ENCODE peak calls at places on chromosomes 1 and 21, in five cellular contexts. M, V, Y, B and Z are unnamed samples.

GRCh38 chr1:61892977-61893376 is 150.7 kb downstream of the PATJ start:
- DNase-seq in V (no peak), B (no peak), Y (no peak), M (no peak), Z (no peak)

GRCh38 chr1:187413770-187414169 is 585.0 kb downstream of the PLA2G4A start:
- DNase-seq in Y (peak), V (no peak), B (no peak), M (no peak), Z (no peak)

GRCh38 chr1:111221276-111221632 is 6.3 kb upstream of the CHI3L2 start:
- DNase-seq in M (no peak), B (no peak), V (no peak), Y (no peak), Z (no peak)

GRCh38 chr1:41714613-41715389 is 203.9 kb downstream of the HIVEP3 start:
- DNase-seq in M (no peak), Y (no peak), B (peak), V (no peak), Z (no peak)

GRCh38 chr1:39491146-39491921 is at the start of gene BMP8A:
- DNase-seq in B (peak), V (no peak), M (peak), Y (peak), Z (peak)

GRCh38 chr1:206706298-206706791 is 21.6 kb downstream of the MAPKAPK2 start:
- DNase-seq in M (no peak), B (no peak), V (peak), Y (peak), Z (peak)

GRCh38 chr1:214085325-214085724 is 97.6 kb downstream of the PROX1 start:
- DNase-seq in V (no peak), B (no peak), M (no peak), Y (no peak), Z (no peak)

GRCh38 chr1:205976708-205977107 is 26.5 kb downstream of the RAB7B start:
- DNase-seq in B (peak), Y (peak), M (peak), V (no peak), Z (no peak)

GRCh38 chr1:223221686-223222085 is 78.6 kb upstream of the TLR5 start:
- DNase-seq in B (no peak), Y (no peak), V (no peak), M (no peak), Z (no peak)

GRCh38 chr21:31756787-31757186 is 24.9 kb upstream of the SCAF4 start:
- DNase-seq in M (no peak), V (no peak), B (no peak), Y (no peak), Z (no peak)

GRCh38 chr1:228361314-228362140 is 45.1 kb downstream of the TRIM11 start:
- DNase-seq in Y (no peak), B (no peak), V (no peak), M (peak), Z (no peak)

GRCh38 chr1:2934173-2934540 is 87.1 kb upstream of the ACTRT2 start:
- DNase-seq in Y (no peak), B (no peak), V (no peak), M (no peak), Z (no peak)

GRCh38 chr1:90561384-90561783 is 155.7 kb downstream of the BARHL2 start:
- DNase-seq in V (no peak), M (no peak), Y (no peak), B (no peak), Z (no peak)

GRCh38 chr1:116309090-116309870 is 63.8 kb upstream of the ATP1A1 start:
- DNase-seq in B (no peak), Y (no peak), M (no peak), V (no peak), Z (no peak)

GRCh38 chr1:110880708-110881374 is 7.9 kb downstream of the CD53 start:
- DNase-seq in Y (no peak), B (no peak), M (no peak), V (no peak), Z (no peak)

GRCh38 chr1:9842781-9843575 is 19.2 kb upstream of the CLSTN1 start:
- DNase-seq in Y (peak), B (no peak), V (no peak), M (no peak), Z (no peak)
- TF ChIP-seq CTCF in Y (no peak), B (no peak), V (peak), M (no peak), Z (no peak)

GRCh38 chr1:84689514-84690396 is 506 bp downstream of the SSX2IP start:
- DNase-seq in V (no peak), B (peak), M (peak), Y (peak), Z (peak)
- TF ChIP-seq CTCF in V (peak), B (no peak), M (no peak), Y (peak), Z (peak)

DNA sequence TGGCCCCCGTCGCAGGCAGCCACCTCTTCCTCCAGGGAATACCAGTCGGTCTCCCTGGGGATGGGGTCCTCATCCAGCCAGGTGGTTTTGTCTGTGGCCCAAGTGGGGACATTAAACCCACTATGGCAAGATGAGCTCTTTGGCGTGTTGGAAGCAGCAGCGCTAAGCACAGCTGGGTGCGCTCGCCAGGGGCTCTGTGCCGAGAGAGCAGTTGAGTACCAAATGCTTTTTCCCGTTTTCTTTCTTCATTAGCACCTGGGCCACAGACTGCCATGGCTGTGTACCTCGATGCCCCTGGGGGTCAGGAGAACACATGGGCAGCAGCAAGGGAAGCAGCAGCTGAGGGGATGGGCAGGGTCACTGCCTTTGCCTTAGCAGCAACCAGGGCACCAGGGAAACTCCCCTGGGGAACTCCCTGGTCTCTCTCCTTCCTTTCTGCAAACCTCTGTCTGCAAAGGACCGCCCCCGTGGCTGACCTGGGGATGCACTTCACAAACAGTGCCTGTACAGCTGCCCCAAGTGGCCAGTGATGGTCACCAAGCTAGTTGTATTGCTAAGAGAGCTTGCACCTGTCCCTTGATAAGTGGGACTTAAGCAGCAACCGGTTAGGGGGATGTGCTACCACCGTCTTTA is 31.1 kb downstream of the EDARADD start:
- DNase-seq in V (no peak), M (peak), Y (no peak), B (no peak), Z (no peak)
- TF ChIP-seq CTCF in V (no peak), M (no peak), Y (no peak), B (no peak), Z (no peak)

GRCh38 chr1:17370618-17371017 is 1.4 kb upstream of the PADI6 start:
- DNase-seq in Y (no peak), B (no peak), V (no peak), M (no peak), Z (no peak)
- TF ChIP-seq CTCF in Y (peak), B (peak), V (peak), M (peak), Z (peak)

GRCh38 chr1:170067253-170067819 is 7.2 kb downstream of the KIFAP3 start:
- DNase-seq in V (no peak), Y (peak), M (no peak), B (no peak), Z (no peak)
- TF ChIP-seq CTCF in V (no peak), Y (no peak), M (no peak), B (no peak), Z (no peak)